ENCODE peak calls at places on chromosomes 7 and 10, in five cellular contexts. One of them, this sample, is unnamed.

GRCh38 chr7:6243168-6243567 is 29.3 kb downstream of the CYTH3 start:
- DNase-seq in K562: no peak
- DNase-seq in H1: no peak
- DNase-seq in WTC11: no peak
- DNase-seq in GM12878: no peak
- DNase-seq in this sample: no peak

GRCh38 chr10:47054936-47055335 is 143.7 kb downstream of the PTPN20 start:
- DNase-seq in K562: no peak
- DNase-seq in H1: no peak
- DNase-seq in WTC11: no peak
- DNase-seq in GM12878: no peak
- DNase-seq in this sample: no peak

GRCh38 chr10:76969366-76969990 is 668.1 kb downstream of the KCNMA1 start:
- DNase-seq in K562: no peak
- DNase-seq in H1: no peak
- DNase-seq in WTC11: no peak
- DNase-seq in GM12878: no peak
- DNase-seq in this sample: no peak

GRCh38 chr7:131212114-131212513 is 115.6 kb upstream of the MKLN1 start:
- DNase-seq in K562: no peak
- DNase-seq in H1: no peak
- DNase-seq in WTC11: peak; percentile 32
- DNase-seq in GM12878: no peak
- DNase-seq in this sample: no peak

GRCh38 chr7:12685550-12685949 is 1.9 kb upstream of the ARL4A start:
- DNase-seq in K562: no peak
- DNase-seq in H1: peak; percentile 29
- DNase-seq in WTC11: peak; percentile 58
- DNase-seq in GM12878: no peak
- DNase-seq in this sample: no peak

GRCh38 chr7:28688651-28689050 is 269.5 kb downstream of the TRIL start:
- DNase-seq in K562: no peak
- DNase-seq in H1: no peak
- DNase-seq in WTC11: no peak
- DNase-seq in GM12878: no peak
- DNase-seq in this sample: no peak

GRCh38 chr10:106917452-106918055 is 247.0 kb downstream of the SORCS1 start:
- DNase-seq in K562: no peak
- DNase-seq in H1: no peak
- DNase-seq in WTC11: no peak
- DNase-seq in GM12878: no peak
- DNase-seq in this sample: no peak

GRCh38 chr7:26667514-26668133 is 196.8 kb downstream of the SKAP2 start:
- DNase-seq in K562: peak; percentile 55
- DNase-seq in H1: peak; percentile 81
- DNase-seq in WTC11: peak; percentile 68
- DNase-seq in GM12878: peak; percentile 36
- DNase-seq in this sample: peak; percentile 94

GRCh38 chr7:47293884-47294568 is 287.9 kb downstream of the TNS3 start:
- DNase-seq in K562: no peak
- DNase-seq in H1: no peak
- DNase-seq in WTC11: no peak
- DNase-seq in GM12878: no peak
- DNase-seq in this sample: no peak

GRCh38 chr10:17368708-17369272 is 85.6 kb downstream of the ST8SIA6 start:
- DNase-seq in K562: no peak
- DNase-seq in H1: no peak
- DNase-seq in WTC11: no peak
- DNase-seq in GM12878: no peak
- DNase-seq in this sample: no peak

GRCh38 chr7:102888561-102889233 is 24.1 kb upstream of the LRRC17 start:
- DNase-seq in K562: no peak
- DNase-seq in H1: no peak
- DNase-seq in WTC11: no peak
- DNase-seq in GM12878: no peak
- DNase-seq in this sample: no peak

GRCh38 chr7:10981317-10981716 is 7.6 kb downstream of the PHF14 start:
- DNase-seq in K562: no peak
- DNase-seq in H1: no peak
- DNase-seq in WTC11: no peak
- DNase-seq in GM12878: no peak
- DNase-seq in this sample: no peak

GRCh38 chr7:105877736-105878135 is 1.3 kb upstream of the ATXN7L1 start:
- DNase-seq in K562: no peak
- DNase-seq in H1: no peak
- DNase-seq in WTC11: no peak
- DNase-seq in GM12878: no peak
- DNase-seq in this sample: no peak

GRCh38 chr7:105874055-105874454 is 2.3 kb downstream of the ATXN7L1 start:
- DNase-seq in K562: no peak
- DNase-seq in H1: no peak
- DNase-seq in WTC11: no peak
- DNase-seq in GM12878: no peak
- DNase-seq in this sample: no peak

GRCh38 chr7:105876091-105876963 is at the start of gene ATXN7L1:
- DNase-seq in K562: peak; percentile 97
- DNase-seq in H1: peak; percentile 90
- DNase-seq in WTC11: peak; percentile 95
- DNase-seq in GM12878: no peak
- DNase-seq in this sample: peak; percentile 92

GRCh38 chr7:105876964-105877601 is 684 bp upstream of the ATXN7L1 start:
- DNase-seq in K562: peak; percentile 32
- DNase-seq in H1: peak; percentile 27
- DNase-seq in WTC11: peak; percentile 66
- DNase-seq in GM12878: no peak
- DNase-seq in this sample: peak; percentile 60

DNA sequence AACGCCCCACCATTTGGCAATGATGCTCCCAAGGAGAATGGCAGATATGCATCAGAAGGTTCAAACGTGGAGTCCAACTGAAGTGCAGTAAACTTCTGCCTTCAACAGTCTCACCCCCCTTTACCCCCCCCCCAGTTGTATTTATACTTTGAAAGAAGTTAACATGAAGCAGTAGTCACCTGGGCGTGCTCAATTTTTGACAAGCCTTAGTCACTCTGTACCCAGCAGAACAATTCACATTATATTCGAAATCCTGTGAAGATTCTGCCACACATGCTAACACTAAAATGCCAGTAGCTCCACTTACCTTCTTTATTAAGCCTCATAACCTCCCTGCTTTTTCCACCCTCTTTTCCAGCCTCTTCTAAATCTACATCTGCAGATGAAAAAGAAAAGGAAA is 894 bp downstream of the ATXN7L1 start:
- DNase-seq in K562: peak; percentile 29
- DNase-seq in H1: no peak
- DNase-seq in WTC11: no peak
- DNase-seq in GM12878: no peak
- DNase-seq in this sample: no peak
- TF ChIP-seq ATF2 in K562: no peak
- TF ChIP-seq ATF2 in H1: no peak
- TF ChIP-seq ATF2 in WTC11: no peak
- TF ChIP-seq ATF2 in GM12878: no peak
- TF ChIP-seq ATF2 in this sample: no peak

DNA sequence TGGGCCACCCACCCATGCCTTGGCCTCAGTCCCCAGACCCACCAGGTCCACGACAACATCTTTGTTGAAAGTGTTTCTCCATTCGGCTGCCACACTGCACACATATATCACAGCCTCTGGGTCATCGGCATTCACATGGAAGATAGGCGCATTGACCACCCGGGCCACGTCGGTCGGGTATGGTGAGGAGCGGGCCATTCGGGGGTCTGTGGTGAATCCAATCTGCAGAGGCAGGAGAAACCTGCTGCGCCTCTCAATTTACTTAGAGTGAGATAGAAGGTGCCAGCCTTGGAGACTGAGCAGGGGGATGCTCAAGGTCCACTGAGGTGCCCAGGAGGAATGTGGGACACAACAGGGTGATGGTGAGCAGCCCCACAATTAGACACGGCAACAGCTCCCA is 16.4 kb downstream of the OGDHL start:
- DNase-seq in K562: no peak
- DNase-seq in H1: no peak
- DNase-seq in WTC11: no peak
- DNase-seq in GM12878: no peak
- DNase-seq in this sample: no peak
- TF ChIP-seq ATF2 in K562: no peak
- TF ChIP-seq ATF2 in H1: no peak
- TF ChIP-seq ATF2 in WTC11: no peak
- TF ChIP-seq ATF2 in GM12878: no peak
- TF ChIP-seq ATF2 in this sample: no peak

GRCh38 chr10:128539784-128540759 is 413.8 kb upstream of the MKI67 start:
- DNase-seq in K562: no peak
- DNase-seq in H1: no peak
- DNase-seq in WTC11: peak; percentile 29
- DNase-seq in GM12878: no peak
- DNase-seq in this sample: no peak
- TF ChIP-seq ATF2 in K562: no peak
- TF ChIP-seq ATF2 in H1: no peak
- TF ChIP-seq ATF2 in WTC11: no peak
- TF ChIP-seq ATF2 in GM12878: no peak
- TF ChIP-seq ATF2 in this sample: no peak

GRCh38 chr10:35909291-35909690 is 267.2 kb upstream of the FZD8 start:
- DNase-seq in K562: no peak
- DNase-seq in H1: peak; percentile 39
- DNase-seq in WTC11: no peak
- DNase-seq in GM12878: no peak
- DNase-seq in this sample: no peak

GRCh38 chr10:35910234-35910633 is 268.1 kb upstream of the FZD8 start:
- DNase-seq in K562: no peak
- DNase-seq in H1: no peak
- DNase-seq in WTC11: no peak
- DNase-seq in GM12878: no peak
- DNase-seq in this sample: no peak

GRCh38 chr10:35912615-35913170 is 270.6 kb upstream of the FZD8 start:
- DNase-seq in K562: no peak
- DNase-seq in H1: no peak
- DNase-seq in WTC11: no peak
- DNase-seq in GM12878: no peak
- DNase-seq in this sample: no peak

GRCh38 chr10:35911954-35912353 is 269.9 kb upstream of the FZD8 start:
- DNase-seq in K562: no peak
- DNase-seq in H1: no peak
- DNase-seq in WTC11: no peak
- DNase-seq in GM12878: no peak
- DNase-seq in this sample: no peak

GRCh38 chr10:35911233-35911632 is 269.1 kb upstream of the FZD8 start:
- DNase-seq in K562: no peak
- DNase-seq in H1: no peak
- DNase-seq in WTC11: no peak
- DNase-seq in GM12878: no peak
- DNase-seq in this sample: no peak
- TF ChIP-seq ATF2 in K562: no peak
- TF ChIP-seq ATF2 in H1: no peak
- TF ChIP-seq ATF2 in WTC11: no peak
- TF ChIP-seq ATF2 in GM12878: no peak
- TF ChIP-seq ATF2 in this sample: no peak

GRCh38 chr10:118107040-118107439 is 60.3 kb upstream of the RAB11FIP2 start:
- DNase-seq in K562: no peak
- DNase-seq in H1: no peak
- DNase-seq in WTC11: no peak
- DNase-seq in GM12878: no peak
- DNase-seq in this sample: no peak

GRCh38 chr10:118106426-118106825 is 59.7 kb upstream of the RAB11FIP2 start:
- DNase-seq in K562: peak; percentile 19
- DNase-seq in H1: peak; percentile 5
- DNase-seq in WTC11: peak; percentile 19
- DNase-seq in GM12878: no peak
- DNase-seq in this sample: peak; percentile 20

GRCh38 chr10:118102116-118102515 is 55.4 kb upstream of the RAB11FIP2 start:
- DNase-seq in K562: no peak
- DNase-seq in H1: no peak
- DNase-seq in WTC11: no peak
- DNase-seq in GM12878: no peak
- DNase-seq in this sample: no peak

GRCh38 chr10:118096022-118096421 is 49.3 kb upstream of the RAB11FIP2 start:
- DNase-seq in K562: no peak
- DNase-seq in H1: no peak
- DNase-seq in WTC11: no peak
- DNase-seq in GM12878: no peak
- DNase-seq in this sample: no peak

GRCh38 chr10:118101501-118101900 is 54.8 kb upstream of the RAB11FIP2 start:
- DNase-seq in K562: no peak
- DNase-seq in H1: no peak
- DNase-seq in WTC11: no peak
- DNase-seq in GM12878: no peak
- DNase-seq in this sample: no peak
- TF ChIP-seq ATF2 in K562: no peak
- TF ChIP-seq ATF2 in H1: no peak
- TF ChIP-seq ATF2 in WTC11: no peak
- TF ChIP-seq ATF2 in GM12878: no peak
- TF ChIP-seq ATF2 in this sample: no peak

GRCh38 chr10:62961951-62962523 is 145.9 kb upstream of the EGR2 start:
- DNase-seq in K562: no peak
- DNase-seq in H1: no peak
- DNase-seq in WTC11: no peak
- DNase-seq in GM12878: no peak
- DNase-seq in this sample: no peak

GRCh38 chr10:62958980-62959379 is 142.8 kb upstream of the EGR2 start:
- DNase-seq in K562: no peak
- DNase-seq in H1: no peak
- DNase-seq in WTC11: no peak
- DNase-seq in GM12878: no peak
- DNase-seq in this sample: no peak

GRCh38 chr10:62960416-62960815 is 144.2 kb upstream of the EGR2 start:
- DNase-seq in K562: no peak
- DNase-seq in H1: no peak
- DNase-seq in WTC11: no peak
- DNase-seq in GM12878: no peak
- DNase-seq in this sample: no peak

GRCh38 chr10:62959553-62959952 is 143.4 kb upstream of the EGR2 start:
- DNase-seq in K562: no peak
- DNase-seq in H1: no peak
- DNase-seq in WTC11: no peak
- DNase-seq in GM12878: no peak
- DNase-seq in this sample: no peak
- TF ChIP-seq ATF2 in K562: no peak
- TF ChIP-seq ATF2 in H1: no peak
- TF ChIP-seq ATF2 in WTC11: no peak
- TF ChIP-seq ATF2 in GM12878: no peak
- TF ChIP-seq ATF2 in this sample: no peak

DNA sequence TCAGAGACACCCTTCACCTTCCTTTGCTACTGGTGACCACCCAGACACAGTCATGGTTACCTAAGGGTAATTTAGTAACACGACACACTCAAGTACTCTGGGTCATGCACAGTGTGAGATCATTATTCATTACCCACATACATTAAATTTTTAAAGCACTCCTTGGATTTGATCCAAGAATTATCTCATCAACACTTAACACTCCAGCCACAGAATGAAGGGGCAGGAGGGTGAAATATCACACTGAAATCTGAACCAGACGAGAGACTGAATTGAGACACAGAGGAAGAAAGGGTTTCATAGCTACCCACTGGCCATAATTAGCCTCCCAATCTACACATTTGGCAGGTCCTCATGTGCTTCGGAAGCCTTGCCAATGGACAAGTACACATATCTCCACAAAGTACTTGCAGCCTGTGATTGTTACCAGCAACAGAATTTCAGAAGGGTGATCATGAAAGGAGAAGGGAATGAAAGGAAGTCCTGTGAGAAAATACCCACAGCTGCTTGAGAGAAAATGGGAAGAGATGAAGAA is 189.3 kb downstream of the POLR1F start:
- DNase-seq in K562: no peak
- DNase-seq in H1: no peak
- DNase-seq in WTC11: no peak
- DNase-seq in GM12878: no peak
- DNase-seq in this sample: no peak
- TF ChIP-seq ATF2 in K562: no peak
- TF ChIP-seq ATF2 in H1: no peak
- TF ChIP-seq ATF2 in WTC11: no peak
- TF ChIP-seq ATF2 in GM12878: no peak
- TF ChIP-seq ATF2 in this sample: no peak

This sample was measured in HepG2.